ENCODE peak calls at places on chromosome 1, in five cellular contexts. T, C, D, L and A are unnamed samples.

GRCh38 chr1:151540021-151540981 is at the start of gene TUFT1:
- DNase-seq in T (peak), C (peak), L (peak), D (peak), A (peak)

GRCh38 chr1:109207472-109208103 is 6.1 kb upstream of the SARS1 start:
- DNase-seq in D (no peak), T (no peak), L (no peak), C (no peak), A (no peak)

GRCh38 chr1:21903638-21904474 is 33.3 kb downstream of the HSPG2 start:
- DNase-seq in C (no peak), L (no peak), T (no peak), D (no peak), A (no peak)

GRCh38 chr1:203200059-203200553 is 13.6 kb upstream of the CHI3L1 start:
- DNase-seq in D (no peak), T (no peak), C (no peak), L (no peak), A (no peak)

GRCh38 chr1:108645479-108646184 is 15.3 kb downstream of the HENMT1 start:
- DNase-seq in D (no peak), C (no peak), T (no peak), L (no peak), A (no peak)

GRCh38 chr1:184366992-184367391 is 19.8 kb upstream of the C1orf21 start:
- DNase-seq in T (peak), C (no peak), L (no peak), D (no peak), A (no peak)

GRCh38 chr1:73899311-73899710 is 298.7 kb downstream of the LRRIQ3 start:
- DNase-seq in T (no peak), C (no peak), L (no peak), D (no peak), A (no peak)

GRCh38 chr1:56073614-56074356 is 505.6 kb downstream of the PLPP3 start:
- DNase-seq in L (peak), C (no peak), D (no peak), T (peak), A (peak)

GRCh38 chr1:78536427-78536826 is 45.7 kb downstream of the PTGFR start:
- DNase-seq in T (no peak), L (no peak), D (no peak), C (no peak), A (no peak)

GRCh38 chr1:2584822-2585317 is 1.7 kb upstream of the PRXL2B start:
- DNase-seq in T (no peak), D (no peak), C (no peak), L (peak), A (no peak)

GRCh38 chr1:110292327-110292741 is 46.8 kb upstream of the RBM15 start:
- DNase-seq in C (no peak), L (no peak), D (no peak), T (no peak), A (peak)

GRCh38 chr1:28594661-28595411 is 2.8 kb downstream of the RAB42 start:
- DNase-seq in T (no peak), L (no peak), D (no peak), C (no peak), A (no peak)

GRCh38 chr1:2582401-2582800 is 4.2 kb upstream of the PRXL2B start:
- DNase-seq in L (no peak), D (no peak), T (no peak), C (no peak), A (no peak)

GRCh38 chr1:206050655-206051235 is 2.2 kb upstream of the RHEX start:
- DNase-seq in L (no peak), T (no peak), D (peak), C (no peak), A (peak)

GRCh38 chr1:119631433-119632102 is 16.5 kb downstream of the ZNF697 start:
- DNase-seq in C (peak), D (no peak), T (peak), L (peak), A (peak)

GRCh38 chr1:54774820-54775498 is 10.6 kb upstream of the PARS2 start:
- DNase-seq in L (no peak), D (no peak), C (peak), T (no peak), A (no peak)

GRCh38 chr1:185846672-185847440 is 112.7 kb downstream of the HMCN1 start:
- DNase-seq in C (no peak), D (no peak), L (no peak), T (no peak), A (no peak)

GRCh38 chr1:33153650-33154049 is 28.2 kb downstream of the TRIM62 start:
- DNase-seq in L (no peak), C (no peak), T (no peak), D (no peak), A (no peak)

GRCh38 chr1:170073893-170074249 is 624 bp downstream of the KIFAP3 start:
- DNase-seq in L (no peak), T (no peak), C (no peak), D (no peak), A (no peak)

GRCh38 chr1:30616759-30617158 is 106.6 kb downstream of the MATN1 start:
- DNase-seq in L (no peak), T (no peak), D (no peak), C (no peak), A (no peak)

GRCh38 chr1:68969430-68969829 is 472.5 kb upstream of the DEPDC1 start:
- DNase-seq in C (no peak), D (no peak), L (no peak), T (no peak), A (no peak)

GRCh38 chr1:213231795-213232231 is 180.8 kb downstream of the RPS6KC1 start:
- DNase-seq in T (no peak), D (no peak), C (no peak), L (no peak), A (no peak)

GRCh38 chr1:119611701-119612113 is 36.4 kb downstream of the ZNF697 start:
- DNase-seq in L (peak), T (peak), C (peak), D (no peak), A (peak)

GRCh38 chr1:226411619-226412018 is 3.7 kb upstream of the PARP1 start:
- DNase-seq in T (no peak), C (no peak), D (no peak), L (no peak), A (no peak)

GRCh38 chr1:25738507-25738906 is 61.5 kb upstream of the SELENON start:
- DNase-seq in L (no peak), C (no peak), T (no peak), D (no peak), A (no peak)

GRCh38 chr1:82969340-82969739 is 1029.6 kb downstream of the TTLL7 start:
- DNase-seq in T (no peak), D (no peak), C (no peak), L (no peak), A (no peak)

GRCh38 chr1:63677497-63677896 is 84.3 kb downstream of the PGM1 start:
- DNase-seq in T (no peak), C (no peak), D (no peak), L (no peak), A (no peak)

GRCh38 chr1:234969630-234970370 is 158.8 kb downstream of the TOMM20 start:
- DNase-seq in D (no peak), C (no peak), L (peak), T (peak), A (no peak)

GRCh38 chr1:118977591-118977990 is 10.6 kb downstream of the TBX15 start:
- DNase-seq in T (no peak), D (no peak), C (no peak), L (no peak), A (no peak)

GRCh38 chr1:78168306-78168705 is 122.5 kb downstream of the GIPC2 start:
- DNase-seq in L (no peak), C (no peak), T (no peak), D (no peak), A (no peak)

GRCh38 chr1:21508580-21509350 is 458 bp upstream of the ALPL start:
- DNase-seq in C (peak), T (no peak), L (peak), D (no peak), A (no peak)

GRCh38 chr1:12179111-12179519 is 12.3 kb downstream of the TNFRSF1B start:
- DNase-seq in C (no peak), L (no peak), D (no peak), T (no peak), A (no peak)

GRCh38 chr1:39955547-39956539 is 898 bp downstream of the MFSD2A start:
- DNase-seq in D (no peak), L (no peak), T (no peak), C (no peak), A (peak)

GRCh38 chr1:228407118-228408040 is 744 bp upstream of the TRIM11 start:
- DNase-seq in C (no peak), T (no peak), D (no peak), L (no peak), A (peak)
- TF ChIP-seq POLR2A in C (no peak), T (no peak), D (no peak), L (peak), A (no peak)

DNA sequence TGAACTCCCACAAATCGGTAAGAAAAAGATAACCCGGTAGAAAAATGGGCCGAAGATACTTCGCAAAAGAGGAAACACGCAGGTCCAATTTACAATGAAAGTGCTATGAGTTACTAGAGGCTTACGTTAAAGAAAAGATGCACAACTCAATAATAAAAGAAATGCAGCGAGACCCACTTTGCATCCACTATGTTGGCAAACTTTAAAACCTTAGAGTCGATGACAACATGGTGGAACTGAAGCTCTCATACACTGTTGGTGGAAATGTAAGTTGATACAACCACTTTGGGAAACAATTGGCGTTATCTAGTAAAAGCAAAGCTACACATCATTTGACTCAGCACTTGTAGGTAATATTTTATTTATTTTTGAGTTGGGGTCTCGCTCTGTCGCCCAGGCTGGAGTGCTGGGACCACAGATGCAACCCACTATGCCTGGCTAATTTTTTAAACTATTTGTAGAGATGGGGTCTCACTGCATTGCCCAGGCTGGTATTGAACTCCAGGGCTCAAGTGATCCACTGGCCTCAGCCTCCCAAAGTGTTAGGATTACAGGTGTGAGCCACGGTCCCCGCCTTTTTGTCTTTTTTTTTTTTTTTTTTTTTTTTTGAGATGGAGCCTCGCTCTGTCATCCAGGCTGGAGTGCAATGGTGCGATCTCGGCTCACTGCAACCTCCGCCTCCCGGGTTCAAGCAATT is 696 bp upstream of the GPATCH3 start:
- DNase-seq in L (no peak), D (no peak), T (no peak), C (no peak), A (no peak)
- H3K4me3 ChIP-seq in L (peak), D (peak), T (peak), C (peak), A (no peak)

DNA sequence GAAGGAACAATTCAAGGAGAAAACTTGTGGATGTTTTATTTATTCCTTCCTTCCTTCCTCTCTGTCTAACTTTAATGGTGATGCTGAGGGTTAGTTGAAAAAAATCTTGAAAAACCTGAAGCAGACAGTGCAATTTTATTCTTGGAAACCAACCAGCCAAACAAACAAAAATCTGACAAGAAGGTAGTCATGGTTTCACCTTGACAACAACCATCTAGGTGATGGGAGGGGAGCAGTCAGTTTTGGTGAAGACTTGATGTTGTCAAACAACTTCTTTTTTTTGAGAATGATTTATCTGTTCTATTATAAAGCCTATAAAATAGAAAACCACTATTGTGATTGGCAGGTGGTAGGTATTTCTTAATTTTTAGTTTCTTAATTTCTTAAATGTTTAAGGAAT is 92.4 kb upstream of the GPR88 start:
- DNase-seq in C (no peak), D (no peak), T (no peak), L (no peak), A (no peak)
- TF ChIP-seq CTCF in C (no peak), D (no peak), T (no peak), L (no peak), A (no peak)

GRCh38 chr1:36224537-36225297 is 474 bp downstream of the THRAP3 start:
- DNase-seq in L (no peak), D (no peak), C (no peak), T (peak), A (peak)
- TF ChIP-seq POLR2A in L (peak), D (no peak), C (peak), T (no peak), A (no peak)

DNA sequence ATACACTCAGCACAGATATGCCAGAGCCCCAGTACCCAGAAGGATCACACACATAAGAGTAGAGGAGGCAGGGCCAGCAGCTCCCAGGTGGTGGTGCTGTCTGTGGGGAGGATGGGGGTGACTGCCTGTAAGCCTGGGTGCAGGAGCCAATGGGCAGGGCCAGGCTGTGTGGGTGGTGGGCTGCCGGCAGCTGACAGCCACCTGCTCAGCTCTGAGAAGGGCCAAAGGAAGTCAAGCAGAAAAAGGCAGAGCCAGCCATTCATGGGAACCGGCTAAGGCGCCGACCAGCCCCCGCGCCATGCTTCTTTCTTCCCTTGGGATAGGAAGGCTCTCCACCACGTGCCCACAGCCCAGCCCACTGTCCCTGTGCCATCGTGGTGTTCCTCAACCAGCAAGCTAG is 14.1 kb downstream of the PIK3C2B start:
- DNase-seq in L (no peak), D (no peak), T (no peak), C (no peak), A (no peak)
- H3K4me3 ChIP-seq in L (no peak), D (no peak), T (no peak), C (no peak), A (no peak)

GRCh38 chr1:216566809-216567208 is 143.6 kb upstream of the USH2A start:
- DNase-seq in D (no peak), C (no peak), T (no peak), L (no peak), A (no peak)
- TF ChIP-seq CTCF in D (peak), C (no peak), T (no peak), L (no peak), A (no peak)

DNA sequence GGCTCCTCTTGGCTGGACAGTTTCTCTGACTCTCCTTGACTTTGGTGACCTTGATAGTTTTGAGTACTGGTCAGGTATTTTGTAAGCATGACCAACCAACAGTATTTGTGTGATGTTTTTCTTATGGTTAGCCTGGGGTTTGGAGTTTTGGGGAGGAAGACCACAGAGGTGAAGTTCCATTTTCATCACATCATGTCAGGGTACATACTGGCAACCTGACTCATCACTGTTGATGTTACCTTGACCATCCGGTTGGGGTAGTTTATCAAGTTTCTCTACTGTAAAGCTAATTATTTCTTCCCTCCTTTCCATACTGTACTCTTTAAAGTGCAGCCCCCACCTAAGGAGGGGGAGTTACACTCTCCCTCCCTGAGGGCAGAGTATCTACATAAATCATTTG is 13.4 kb downstream of the OSCP1 start:
- DNase-seq in L (no peak), C (no peak), D (no peak), T (no peak), A (no peak)
- TF ChIP-seq POLR2A in L (no peak), C (no peak), D (no peak), T (no peak), A (no peak)

DNA sequence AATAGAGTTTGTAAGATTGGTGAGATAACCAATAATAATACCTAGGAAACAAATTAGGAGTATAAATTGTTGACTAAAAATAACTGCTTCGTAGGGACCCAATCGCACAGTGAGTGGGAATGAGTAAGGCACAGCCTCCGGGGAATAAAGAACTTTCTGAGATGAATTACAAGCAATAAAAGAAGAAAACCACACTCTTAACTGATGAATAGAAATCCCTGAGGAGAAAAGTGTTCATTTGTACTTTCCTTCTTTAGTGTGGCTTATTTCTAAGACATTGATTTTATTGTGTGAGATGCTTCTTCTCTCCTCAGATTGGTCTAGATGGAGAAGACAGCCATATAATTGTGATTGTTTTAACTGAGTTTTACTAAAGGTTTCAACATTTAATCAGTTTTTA is 443.4 kb upstream of the PRMT6 start:
- DNase-seq in D (no peak), T (no peak), L (no peak), C (no peak), A (no peak)
- H3K4me3 ChIP-seq in D (no peak), T (no peak), L (no peak), C (no peak), A (no peak)